ENCODE peak calls at places on chromosomes 1 and 21, in nine cellular contexts. Y is right lobe of liver; U is CD4-positive, alpha-beta T cell; G is HCT116; S is cardiac fibroblast; W is lower lobe of right lung; J is AG04450; C is foreskin keratinocyte; L is BE2C. O is an unnamed sample.

GRCh38 chr21:36689324-36689723 is 9.6 kb upstream of the SIM2 start:
- DNase-seq in Y (no peak), U (no peak), G (no peak), S (no peak), W (no peak), J (no peak), C (no peak), L (no peak), O (no peak)

GRCh38 chr1:119139393-119139792 is 1.1 kb downstream of the WARS2 start:
- DNase-seq in Y (no peak), U (no peak), G (no peak), S (no peak), W (no peak), J (no peak), C (no peak), L (no peak), O (no peak)

GRCh38 chr1:229117664-229118300 is 153.1 kb upstream of the RAB4A start:
- DNase-seq in Y (peak; percentile 90), U (no peak), G (no peak), S (no peak), W (peak; percentile 85), J (peak; percentile 20), C (no peak), L (peak; percentile 30), O (no peak)

GRCh38 chr1:101483982-101484381 is 247.2 kb downstream of the S1PR1 start:
- DNase-seq in Y (no peak), U (no peak), G (no peak), S (no peak), W (no peak), J (no peak), C (no peak), L (peak; percentile 15), O (no peak)

GRCh38 chr1:55555971-55556370 is 340.8 kb upstream of the USP24 start:
- DNase-seq in Y (no peak), U (no peak), G (no peak), S (no peak), W (no peak), J (no peak), C (no peak), L (no peak), O (no peak)

GRCh38 chr1:86138746-86139145 is 17.8 kb downstream of the COL24A1 start:
- DNase-seq in Y (no peak), U (no peak), G (no peak), S (no peak), W (no peak), J (no peak), C (no peak), L (no peak), O (no peak)

GRCh38 chr1:206580438-206581113 is 31.7 kb downstream of the EIF2D start:
- DNase-seq in Y (no peak), U (no peak), G (no peak), S (no peak), W (no peak), J (no peak), C (no peak), L (no peak), O (no peak)

GRCh38 chr1:30410153-30410851 is 313.1 kb downstream of the MATN1 start:
- DNase-seq in Y (no peak), U (no peak), G (no peak), S (no peak), W (no peak), J (no peak), C (no peak), L (no peak), O (no peak)

GRCh38 chr1:151756291-151756690 is 7.0 kb downstream of the MRPL9 start:
- DNase-seq in Y (no peak), U (no peak), G (no peak), S (peak; percentile 55), W (no peak), J (no peak), C (no peak), L (no peak), O (no peak)

DNA sequence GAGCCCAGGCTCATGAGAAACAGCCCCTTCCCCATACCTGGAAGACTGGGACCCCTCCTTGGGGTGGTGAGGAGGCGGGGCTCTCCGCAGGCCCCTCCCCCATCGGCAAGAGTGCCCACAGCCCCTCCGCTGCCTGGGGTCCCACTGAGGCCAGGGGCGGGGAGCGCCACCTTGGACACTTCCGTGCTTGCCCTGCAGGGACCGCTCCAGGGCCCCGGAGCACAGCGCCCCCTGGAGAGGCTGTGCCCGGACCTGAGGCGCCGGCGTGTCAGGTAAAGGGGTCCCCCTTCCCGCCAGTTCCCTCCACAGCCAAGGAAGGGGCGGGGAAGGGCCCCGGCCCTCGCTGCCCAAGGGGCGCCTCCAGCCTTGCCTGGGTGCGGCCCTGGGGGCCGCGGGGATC is 21.5 kb downstream of the INAVA start:
- DNase-seq in Y (no peak), U (no peak), G (no peak), S (no peak), W (no peak), J (no peak), C (no peak), L (no peak), O (no peak)
- TF ChIP-seq CTCF in Y (no peak), U (no peak), G (peak; percentile 88), S (no peak), W (no peak), J (no peak), C (peak; percentile 42), L (no peak), O (no peak)

GRCh38 chr1:116534014-116534739 is 36.6 kb downstream of the CD58 start:
- DNase-seq in Y (no peak), U (no peak), G (no peak), S (no peak), W (no peak), J (no peak), C (no peak), L (no peak), O (no peak)
- TF ChIP-seq CTCF in Y (no peak), U (no peak), G (no peak), S (no peak), W (no peak), J (no peak), C (no peak), L (no peak), O (no peak)

DNA sequence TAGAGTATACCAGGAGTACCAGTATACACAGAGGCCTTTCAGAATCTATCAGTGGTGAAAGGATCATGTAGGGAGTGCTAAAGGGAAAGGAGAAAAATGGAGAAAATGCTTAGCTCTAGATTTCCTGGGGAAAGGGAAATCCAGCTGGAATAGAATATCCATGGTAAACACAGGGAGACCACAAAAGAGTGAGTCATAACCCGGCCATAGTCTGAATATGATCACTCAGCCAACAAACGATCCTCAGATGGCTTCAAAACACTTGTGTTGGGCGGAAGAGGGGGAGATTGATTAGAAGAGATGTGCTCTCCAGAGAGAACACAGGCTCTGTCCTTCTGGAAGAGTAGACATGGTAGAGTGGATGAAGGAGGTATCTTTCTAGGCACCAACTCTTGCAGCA is 180.6 kb downstream of the PAPPA2 start:
- DNase-seq in Y (no peak), U (no peak), G (no peak), S (no peak), W (no peak), J (no peak), C (no peak), L (no peak), O (no peak)
- TF ChIP-seq CTCF in Y (no peak), U (no peak), G (no peak), S (no peak), W (no peak), J (no peak), C (no peak), L (no peak), O (no peak)

DNA sequence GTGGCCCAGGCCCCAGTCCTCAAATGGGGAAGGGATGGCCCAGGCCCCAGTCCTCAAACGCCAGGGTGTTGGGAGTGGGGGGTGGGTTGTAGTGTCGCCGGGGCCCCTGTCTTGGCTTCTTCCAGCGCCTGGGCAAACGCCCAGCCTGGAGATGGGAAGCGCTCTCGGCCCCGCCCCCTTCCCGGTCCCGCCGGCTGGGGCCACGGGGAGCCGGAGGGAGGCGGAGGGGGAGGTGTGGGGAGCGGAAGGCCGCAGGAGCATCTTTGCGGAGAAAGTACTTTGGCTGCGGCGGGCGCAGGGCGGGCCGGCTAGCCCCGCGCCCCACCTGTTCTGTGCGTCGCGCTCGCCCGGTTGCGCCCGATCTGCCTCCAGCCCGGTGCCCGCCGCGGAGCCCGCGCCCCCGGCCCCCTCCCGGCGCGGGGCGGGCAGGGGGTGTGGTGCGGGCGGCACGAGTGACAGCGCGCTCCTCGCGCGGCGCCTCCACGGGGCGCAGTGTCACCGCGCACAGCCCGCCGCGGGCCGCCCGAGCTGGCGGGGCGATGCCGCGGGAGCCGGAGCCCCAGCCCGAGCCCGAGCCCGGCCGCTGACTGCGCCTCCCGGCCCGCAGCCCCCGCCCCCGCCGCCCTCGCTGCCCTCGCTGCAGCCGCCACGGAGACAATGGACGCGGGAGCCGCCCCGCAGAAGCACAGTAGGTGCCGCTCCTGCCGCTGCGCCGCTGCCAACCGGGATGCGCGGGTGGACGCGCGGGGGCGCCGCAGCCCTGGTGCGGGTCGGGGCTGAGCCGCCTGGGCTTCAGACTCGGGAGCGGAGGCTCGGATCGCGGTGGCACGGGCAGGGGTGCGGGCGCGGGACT is 31.1 kb upstream of the PEX10 start:
- DNase-seq in Y (no peak), U (peak; percentile 7), G (no peak), S (no peak), W (no peak), J (no peak), C (no peak), L (peak; percentile 38), O (no peak)
- TF ChIP-seq CTCF in Y (peak; percentile 15), U (peak; percentile 16), G (no peak), S (no peak), W (no peak), J (peak; percentile 9), C (peak; percentile 57), L (peak; percentile 21), O (no peak)